ENCODE peak calls at places on chromosomes 4 and X, in eight cellular contexts. P, R, X, I, Q, K, G and N are unnamed samples.

GRCh38 chrX:107723501-107723900 is 52.1 kb downstream of the TSC22D3 start:
- DNase-seq in G (no peak), K (no peak), Q (no peak), R (no peak), I (no peak), P (no peak), X (no peak), N (no peak)

GRCh38 chr4:161097821-161098220 is 1066.0 kb downstream of the FSTL5 start:
- DNase-seq in I (no peak), P (no peak), K (no peak), X (no peak), R (no peak), G (no peak), Q (no peak), N (no peak)

GRCh38 chr4:41369680-41370079 is 113.0 kb downstream of the UCHL1 start:
- DNase-seq in K (no peak), X (peak), I (no peak), G (no peak), P (no peak), Q (no peak), R (no peak), N (no peak)

GRCh38 chr4:2623442-2623841 is 87.0 kb downstream of the FAM193A start:
- DNase-seq in P (no peak), K (no peak), R (no peak), I (no peak), G (no peak), Q (no peak), X (no peak), N (no peak)

GRCh38 chrX:50108264-50108663 is 92.5 kb downstream of the AKAP4 start:
- DNase-seq in I (no peak), G (no peak), P (no peak), K (no peak), Q (no peak), X (no peak), R (no peak), N (no peak)

GRCh38 chr4:80197132-80197573 is at the start of gene PRDM8:
- DNase-seq in R (no peak), I (peak), Q (no peak), K (no peak), X (no peak), G (no peak), P (no peak), N (no peak)

GRCh38 chrX:45765281-45765680 is 564.6 kb upstream of the DIPK2B start:
- DNase-seq in X (no peak), P (peak), R (no peak), G (no peak), K (no peak), I (peak), Q (no peak), N (no peak)

GRCh38 chrX:54029543-54030143 is 14.6 kb downstream of the PHF8 start:
- DNase-seq in K (no peak), P (no peak), X (no peak), I (no peak), G (no peak), Q (no peak), R (no peak), N (no peak)

GRCh38 chrX:20685652-20686051 is 418.9 kb upstream of the RPS6KA3 start:
- DNase-seq in G (no peak), K (no peak), I (no peak), R (no peak), X (no peak), P (peak), Q (no peak), N (no peak)

GRCh38 chr4:177485528-177485927 is 43.3 kb upstream of the AGA start:
- DNase-seq in Q (no peak), G (no peak), I (peak), K (no peak), P (peak), R (no peak), X (no peak), N (no peak)

DNA sequence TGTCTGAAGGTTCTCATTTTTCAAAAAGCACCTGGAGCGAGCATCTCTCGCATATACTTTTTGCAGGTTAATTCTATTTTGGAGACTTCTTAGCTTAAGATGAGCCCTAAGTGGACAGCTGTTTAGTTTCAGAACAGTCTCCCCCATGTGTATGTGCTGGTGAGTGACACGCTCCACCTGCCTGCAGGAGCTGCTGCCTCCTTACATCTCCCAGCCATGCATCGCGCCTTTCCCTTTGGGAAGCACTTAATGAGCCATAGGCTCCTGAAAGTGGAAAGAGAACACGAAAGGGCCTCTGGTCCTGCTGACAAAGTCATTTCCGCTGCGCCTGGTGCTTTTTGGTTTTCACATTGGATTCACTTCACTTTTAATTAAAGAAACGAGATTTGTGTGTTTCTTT is 56.1 kb downstream of the TRIML2 start:
- DNase-seq in Q (no peak), G (no peak), R (no peak), I (no peak), P (no peak), K (no peak), X (no peak), N (no peak)
- TF ChIP-seq CTCF in Q (no peak), G (no peak), R (no peak), I (no peak), P (no peak), K (no peak), X (no peak), N (no peak)

DNA sequence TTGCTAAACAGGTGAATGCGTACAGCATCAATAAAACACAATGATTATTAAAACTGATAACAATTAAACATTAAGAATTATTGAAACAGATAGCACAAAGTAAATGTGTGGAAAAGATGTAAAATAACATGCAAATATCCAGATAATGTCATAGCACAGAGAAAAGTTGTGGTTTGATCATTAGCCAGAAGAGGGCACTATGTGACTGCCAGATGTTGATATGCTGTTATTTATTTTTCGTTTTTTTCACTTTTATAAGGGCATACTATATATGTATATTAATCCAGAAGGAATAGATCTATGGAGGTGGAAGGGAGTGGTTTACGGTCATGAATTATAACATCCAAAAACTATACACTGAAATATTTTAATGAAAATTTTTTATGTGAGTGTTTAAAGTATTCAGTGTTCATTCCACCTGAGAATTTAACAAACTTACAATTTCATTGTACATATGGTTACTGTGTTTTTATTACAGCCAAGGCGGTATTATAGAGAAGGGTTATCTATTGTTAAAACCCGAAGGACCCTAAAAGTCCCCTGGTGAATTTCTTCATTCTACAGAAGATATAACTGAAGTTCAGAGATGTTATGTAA is 211.9 kb upstream of the UGT8 start:
- DNase-seq in K (no peak), R (peak), G (no peak), X (no peak), I (peak), Q (no peak), P (peak), N (no peak)
- TF ChIP-seq CTCF in K (peak), R (peak), G (peak), X (peak), I (peak), Q (peak), P (peak), N (no peak)

GRCh38 chr4:48578132-48578964 is 88.3 kb downstream of the ZAR1 start:
- DNase-seq in I (peak), R (peak), Q (peak), G (peak), P (peak), X (peak), K (no peak), N (peak)
- TF ChIP-seq CTCF in I (peak), R (peak), Q (peak), G (peak), P (peak), X (peak), K (peak), N (peak)

GRCh38 chr4:103634236-103634635 is 85.5 kb downstream of the TACR3 start:
- DNase-seq in R (no peak), I (no peak), Q (no peak), G (no peak), P (no peak), X (no peak), K (no peak), N (no peak)
- TF ChIP-seq CTCF in R (no peak), I (no peak), Q (no peak), G (no peak), P (no peak), X (no peak), K (no peak), N (no peak)

DNA sequence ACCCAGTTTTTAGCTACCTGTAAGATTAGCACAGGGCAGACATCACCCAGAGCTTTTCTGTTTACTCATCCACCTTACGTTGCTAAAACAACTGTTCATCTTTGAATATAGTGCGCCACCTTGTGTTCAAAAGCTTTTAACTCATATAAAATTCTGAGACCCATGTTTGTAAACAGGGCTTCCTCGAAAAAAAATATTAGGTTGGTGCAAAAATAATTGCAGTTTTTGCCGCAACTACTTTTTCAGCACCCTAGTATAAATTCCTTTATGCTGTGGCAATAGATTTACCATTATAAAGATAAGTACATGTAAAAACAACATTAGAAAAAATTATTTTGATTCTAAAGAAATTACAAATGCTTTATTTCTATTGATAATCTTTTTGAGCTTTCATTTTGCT is 147.9 kb downstream of the LRBA start:
- DNase-seq in R (peak), Q (peak), I (peak), G (no peak), X (peak), P (peak), K (no peak), N (no peak)
- TF ChIP-seq CTCF in R (peak), Q (peak), I (peak), G (peak), X (peak), P (peak), K (peak), N (peak)